ENCODE peak calls at places on chromosome 4, in seven cellular contexts. W is GM23338, N is HCT116, V is neural progenitor cell, S is PC-3, E is GM23248, X is MM.1S. U is an unnamed sample.

GRCh38 chr4:175298119-175298518 is 380.0 kb downstream of the ADAM29 start:
- DNase-seq in V (no peak), S (peak), W (no peak), X (no peak), E (peak), N (no peak), U (no peak)

GRCh38 chr4:122073615-122074014 is 78.5 kb upstream of the BLTP1 start:
- DNase-seq in E (no peak), W (no peak), V (no peak), N (no peak), S (no peak), X (no peak), U (no peak)

GRCh38 chr4:186149872-186150271 is 41.5 kb upstream of the CYP4V2 start:
- DNase-seq in E (peak), V (peak), X (no peak), S (peak), N (no peak), W (peak), U (peak)

GRCh38 chr4:158295053-158295452 is 84.8 kb downstream of the TMEM144 start:
- DNase-seq in X (no peak), E (no peak), S (no peak), W (no peak), N (no peak), V (no peak), U (no peak)

GRCh38 chr4:10032625-10033024 is 11.3 kb upstream of the SLC2A9 start:
- DNase-seq in S (peak), V (no peak), N (peak), E (peak), X (no peak), W (no peak), U (no peak)

GRCh38 chr4:48162162-48162561 is 28.1 kb upstream of the TXK start:
- DNase-seq in E (no peak), N (no peak), W (no peak), X (no peak), V (no peak), S (peak), U (no peak)

GRCh38 chr4:23036921-23037495 is 344.3 kb downstream of the GBA3 start:
- DNase-seq in V (no peak), W (no peak), S (peak), E (no peak), N (no peak), X (no peak), U (no peak)

GRCh38 chr4:146488495-146489174 is 33.1 kb downstream of the SLC10A7 start:
- DNase-seq in E (no peak), S (no peak), X (no peak), V (no peak), W (no peak), N (no peak), U (no peak)

GRCh38 chr4:155522201-155522600 is 144.4 kb upstream of the GUCY1A1 start:
- DNase-seq in X (no peak), S (no peak), V (no peak), N (no peak), E (no peak), W (no peak), U (no peak)

GRCh38 chr4:113052379-113052951 is 3.0 kb downstream of the ANK2 start:
- DNase-seq in S (peak), E (peak), X (no peak), W (no peak), V (no peak), N (no peak), U (no peak)

GRCh38 chr4:113979973-113980615 is 647 bp upstream of the ARSJ start:
- DNase-seq in S (peak), E (peak), N (no peak), V (no peak), W (peak), X (no peak), U (no peak)

GRCh38 chr4:37631551-37631950 is 54.6 kb downstream of the RELL1 start:
- DNase-seq in X (no peak), V (no peak), E (peak), N (no peak), S (no peak), W (no peak), U (no peak)

GRCh38 chr4:151045907-151046306 is 30.8 kb upstream of the LRBA start:
- DNase-seq in S (peak), E (no peak), N (peak), W (peak), X (no peak), V (peak), U (peak)

GRCh38 chr4:25223770-25224375 is 10.0 kb upstream of the PI4K2B start:
- DNase-seq in N (peak), X (no peak), V (peak), W (peak), S (peak), E (peak), U (no peak)

GRCh38 chr4:5712931-5713330 is 1.9 kb downstream of the EVC start:
- DNase-seq in N (no peak), W (no peak), S (no peak), V (no peak), X (no peak), E (peak), U (no peak)

GRCh38 chr4:166318810-166319525 is 445.9 kb downstream of the TLL1 start:
- DNase-seq in X (no peak), V (no peak), W (no peak), N (no peak), S (peak), E (peak), U (no peak)

GRCh38 chr4:7105261-7105660 is 37.4 kb upstream of the GRPEL1 start:
- DNase-seq in V (no peak), E (peak), N (no peak), X (no peak), S (no peak), W (no peak), U (no peak)

GRCh38 chr4:11700751-11701226 is 272.1 kb upstream of the HS3ST1 start:
- DNase-seq in W (no peak), V (no peak), E (no peak), S (peak), X (no peak), N (peak), U (no peak)

GRCh38 chr4:178148106-178148505 is 705.9 kb upstream of the AGA start:
- DNase-seq in V (no peak), X (no peak), E (no peak), N (no peak), W (no peak), S (peak), U (no peak)

GRCh38 chr4:153025402-153025801 is 89.3 kb downstream of the FHDC1 start:
- DNase-seq in N (no peak), E (no peak), V (no peak), S (no peak), X (no peak), W (no peak), U (peak)

GRCh38 chr4:182881928-182882327 is 35.3 kb downstream of the DCTD start:
- DNase-seq in W (no peak), V (no peak), N (no peak), X (no peak), S (no peak), E (no peak), U (no peak)

GRCh38 chr4:36187723-36188333 is 56.5 kb downstream of the ARAP2 start:
- DNase-seq in E (peak), V (peak), N (peak), S (peak), X (peak), W (peak), U (peak)

GRCh38 chr4:110704748-110705439 is 82.0 kb upstream of the PITX2 start:
- DNase-seq in X (peak), S (no peak), V (no peak), E (no peak), W (no peak), N (no peak), U (no peak)

GRCh38 chr4:33924239-33924638 is 2320.1 kb downstream of the ARAP2 start:
- DNase-seq in E (peak), W (peak), N (peak), V (peak), S (peak), X (no peak), U (peak)

GRCh38 chr4:39698424-39699009 is 581 bp downstream of the UBE2K start:
- DNase-seq in E (peak), W (peak), S (peak), V (peak), N (no peak), X (peak), U (peak)

GRCh38 chr4:28490669-28491068 is 1630.0 kb downstream of the STIM2 start:
- DNase-seq in N (no peak), E (peak), X (no peak), S (peak), W (peak), V (no peak), U (no peak)

GRCh38 chr4:20359692-20360091 is 108.0 kb downstream of the SLIT2 start:
- DNase-seq in W (no peak), E (no peak), X (no peak), V (no peak), S (no peak), N (no peak), U (no peak)

GRCh38 chr4:186021461-186022167 is 47.3 kb upstream of the TLR3 start:
- DNase-seq in W (peak), E (peak), X (no peak), N (no peak), V (peak), S (peak), U (peak)

GRCh38 chr4:107800058-107800457 is 24.7 kb upstream of the SGMS2 start:
- DNase-seq in V (no peak), N (no peak), W (no peak), S (no peak), X (no peak), E (no peak), U (no peak)

GRCh38 chr4:168868044-168868855 is 141.8 kb downstream of the CBR4 start:
- DNase-seq in E (peak), W (no peak), S (peak), X (no peak), N (no peak), V (no peak), U (no peak)

DNA sequence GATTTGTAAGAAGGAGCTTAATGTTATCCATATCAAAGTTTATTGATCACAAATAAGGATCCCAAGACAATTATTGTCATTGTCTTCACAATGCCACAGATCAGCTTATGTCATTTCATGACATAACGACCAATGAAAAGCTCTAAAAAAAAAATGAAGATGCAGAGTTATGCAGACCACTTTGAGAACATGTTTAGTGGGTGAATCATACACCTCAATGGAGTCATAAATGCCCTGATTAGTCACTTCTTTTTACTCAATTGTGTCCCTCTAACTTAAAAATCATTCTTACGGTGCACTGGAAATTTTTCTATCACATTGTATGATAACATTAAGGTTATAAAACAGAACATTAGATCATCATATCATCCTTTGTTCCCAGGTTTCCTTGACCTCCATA is 87.6 kb upstream of the GABRG1 start:
- DNase-seq in S (peak), W (no peak), X (no peak), E (peak), V (no peak), N (no peak), U (no peak)
- H3K27ac ChIP-seq in S (no peak), W (no peak), X (no peak), E (no peak), V (no peak), N (no peak), U (no peak)

GRCh38 chr4:125316391-125316780 is 1.6 kb downstream of the FAT4 start:
- DNase-seq in E (peak), X (no peak), W (peak), V (peak), N (no peak), S (peak), U (peak)

GRCh38 chr4:125316781-125317525 is 2.2 kb downstream of the FAT4 start:
- DNase-seq in S (no peak), W (peak), N (no peak), X (no peak), E (peak), V (peak), U (peak)

GRCh38 chr4:125319311-125319710 is 4.6 kb downstream of the FAT4 start:
- DNase-seq in N (no peak), X (no peak), E (peak), S (no peak), W (no peak), V (no peak), U (no peak)

GRCh38 chr4:125315571-125316390 is 1.0 kb downstream of the FAT4 start:
- DNase-seq in X (peak), W (peak), E (peak), V (peak), N (no peak), S (peak), U (peak)

DNA sequence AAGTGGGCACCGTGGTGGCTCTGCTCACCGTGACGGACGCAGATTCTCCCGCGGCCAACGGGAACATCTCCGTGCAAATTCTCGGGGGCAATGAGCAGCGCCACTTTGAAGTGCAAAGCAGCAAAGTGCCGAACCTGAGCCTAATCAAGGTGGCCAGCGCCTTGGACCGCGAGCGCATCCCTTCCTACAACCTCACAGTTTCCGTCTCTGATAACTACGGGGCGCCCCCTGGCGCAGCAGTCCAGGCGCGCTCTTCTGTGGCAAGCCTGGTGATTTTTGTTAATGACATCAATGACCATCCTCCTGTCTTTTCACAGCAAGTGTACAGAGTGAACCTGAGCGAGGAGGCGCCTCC is 2.7 kb downstream of the FAT4 start:
- DNase-seq in S (no peak), N (no peak), E (peak), V (peak), X (peak), W (peak), U (peak)
- TF ChIP-seq EZH2 in S (no peak), N (no peak), E (no peak), V (no peak), X (no peak), W (no peak), U (no peak)

GRCh38 chr4:4488405-4489404 is 53.1 kb downstream of the STX18 start:
- DNase-seq in S (peak), W (peak), V (peak), E (peak), N (peak), X (peak), U (peak)
- TF ChIP-seq EZH2phosphoT487 in S (no peak), W (no peak), V (no peak), E (no peak), N (no peak), X (no peak), U (no peak)

GRCh38 chr4:52081216-52081615 is 30.1 kb downstream of the SPATA18 start:
- DNase-seq in W (no peak), V (no peak), X (no peak), S (no peak), N (no peak), E (no peak), U (no peak)

GRCh38 chr4:52071786-52072552 is 20.9 kb downstream of the SPATA18 start:
- DNase-seq in X (no peak), W (no peak), E (no peak), N (no peak), V (peak), S (no peak), U (no peak)

GRCh38 chr4:52076731-52077130 is 25.6 kb downstream of the SPATA18 start:
- DNase-seq in S (no peak), N (no peak), V (peak), X (no peak), E (no peak), W (peak), U (peak)
- H3K27ac ChIP-seq in S (no peak), N (no peak), V (no peak), X (no peak), E (no peak), W (no peak), U (no peak)

DNA sequence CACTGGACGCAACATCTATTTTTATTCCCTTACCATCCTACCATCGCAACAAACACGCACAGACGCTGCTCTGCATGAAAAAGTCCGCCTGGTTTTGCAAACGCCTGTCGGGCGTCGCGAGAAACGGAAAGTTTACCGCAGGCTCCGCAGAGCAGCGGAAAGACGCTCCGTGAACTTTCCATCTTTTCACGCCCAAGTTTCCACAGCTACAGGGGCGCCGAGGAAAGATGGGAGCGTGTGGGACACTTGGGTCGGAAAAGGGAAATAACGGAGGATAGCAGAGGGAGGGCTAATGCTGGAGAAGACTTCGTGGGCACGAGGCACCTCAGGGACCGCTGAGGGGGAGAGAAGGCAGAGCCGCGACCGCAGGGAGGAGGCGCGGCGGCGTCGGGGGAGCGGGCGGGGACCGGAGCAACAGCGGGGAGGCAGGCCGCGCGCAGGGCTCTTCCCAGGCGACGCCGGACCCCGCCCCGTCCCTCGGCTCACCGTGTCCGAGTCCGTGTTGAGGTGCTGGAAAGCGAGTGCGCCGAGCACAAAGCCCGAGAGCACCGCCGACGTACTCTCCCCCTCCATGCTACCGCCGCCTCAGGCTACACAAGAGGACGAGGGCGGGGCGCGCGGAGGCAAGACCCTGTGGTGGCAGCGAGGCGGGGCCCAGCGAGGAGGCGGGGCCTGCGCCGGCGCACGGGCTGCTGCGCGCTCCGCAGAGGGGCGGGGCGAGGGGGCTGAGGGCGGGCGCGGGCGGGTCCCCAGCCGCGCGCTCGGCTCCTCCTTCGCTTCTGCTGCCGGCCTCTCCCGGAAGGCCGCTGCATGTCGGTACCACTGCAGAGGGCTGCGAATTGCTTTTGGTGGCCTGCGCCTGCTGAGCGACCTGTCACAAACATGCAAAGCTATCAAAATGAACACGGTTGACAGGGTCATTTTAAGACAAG is at the start of gene ABRAXAS1:
- DNase-seq in X (peak), S (peak), V (peak), E (peak), N (peak), W (peak), U (peak)
- TF ChIP-seq EZH2 in X (no peak), S (no peak), V (peak), E (no peak), N (no peak), W (no peak), U (no peak)

GRCh38 chr4:95129708-95130343 is 372.1 kb downstream of the BMPR1B start:
- DNase-seq in W (no peak), E (peak), S (peak), X (no peak), N (peak), V (no peak), U (peak)
- TF ChIP-seq EZH2phosphoT487 in W (no peak), E (no peak), S (no peak), X (no peak), N (no peak), V (no peak), U (no peak)

GRCh38 chr4:163804001-163804400 is 309.5 kb downstream of the TMA16 start:
- DNase-seq in E (no peak), S (no peak), X (no peak), W (no peak), N (no peak), V (no peak), U (no peak)
- H3K27ac ChIP-seq in E (no peak), S (no peak), X (no peak), W (no peak), N (no peak), V (no peak), U (no peak)

GRCh38 chr4:81031389-81032173 is 1.1 kb downstream of the BMP3 start:
- DNase-seq in W (peak), E (no peak), X (no peak), V (peak), N (no peak), S (no peak), U (no peak)
- TF ChIP-seq EZH2 in W (no peak), E (no peak), X (no peak), V (peak), N (no peak), S (no peak), U (peak)

DNA sequence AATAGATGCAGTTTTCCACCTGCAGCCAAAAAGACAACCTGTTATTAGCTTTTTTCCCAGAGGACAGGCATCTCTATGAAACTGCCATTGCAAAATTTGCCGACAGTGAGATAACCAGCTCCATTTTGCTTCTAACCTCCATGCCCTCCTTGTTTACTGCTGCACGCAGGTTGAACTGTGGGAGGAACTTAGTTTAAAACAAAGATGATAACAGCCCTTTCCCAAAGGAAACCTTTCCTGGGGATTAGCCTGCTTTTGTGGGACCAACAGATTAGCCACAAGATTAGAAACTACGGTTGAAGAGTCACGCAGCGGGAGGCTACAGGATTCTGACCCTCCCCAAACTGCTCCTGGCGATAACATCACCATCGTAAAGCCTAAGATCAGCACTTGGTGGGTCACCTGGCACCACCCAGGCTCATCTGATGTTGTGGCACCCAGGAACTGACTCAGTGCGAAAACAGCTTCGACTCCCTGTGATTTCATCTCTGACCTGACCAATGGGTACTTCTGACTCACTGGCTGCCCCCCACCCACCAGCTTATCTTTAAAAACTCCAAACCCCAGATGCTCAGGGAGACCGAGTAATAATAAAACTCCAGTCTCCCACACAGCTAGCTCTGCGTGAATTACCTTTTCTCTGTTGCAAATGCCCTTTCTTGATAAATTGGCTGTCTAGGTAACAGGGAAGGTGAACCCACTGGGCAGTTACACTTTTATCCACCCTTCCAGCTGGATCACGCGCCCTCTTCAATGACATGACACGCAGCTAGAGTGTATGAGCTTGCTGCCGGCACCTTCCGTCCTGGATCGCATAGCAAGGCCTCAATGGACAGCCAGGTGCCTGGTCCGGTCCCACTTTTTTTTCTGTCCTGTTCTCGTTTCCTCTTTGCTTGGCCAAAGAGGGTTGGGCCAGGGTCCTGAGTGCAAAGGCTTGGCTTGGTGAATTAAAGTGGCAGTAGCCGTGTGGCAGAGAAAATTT is 27.2 kb downstream of the NOP14 start:
- DNase-seq in V (peak), E (peak), X (no peak), N (peak), S (peak), W (no peak), U (peak)
- TF ChIP-seq EZH2phosphoT487 in V (no peak), E (no peak), X (no peak), N (no peak), S (no peak), W (no peak), U (no peak)

GRCh38 chr4:74287164-74287563 is 21.1 kb upstream of the EPGN start:
- DNase-seq in X (no peak), N (no peak), W (no peak), E (no peak), S (peak), V (no peak), U (no peak)
- H3K27ac ChIP-seq in X (no peak), N (no peak), W (no peak), E (no peak), S (no peak), V (no peak), U (no peak)